ENCODE peak calls at places on chromosomes 6 and 20, in seven cellular contexts. One of them, this sample, is unnamed.

GRCh38 chr6:85450578-85450884 is 648 bp downstream of the NT5E start:
- DNase-seq in endothelial cell of umbilical vein: no peak
- DNase-seq in thyroid gland: no peak
- DNase-seq in adrenal gland: no peak
- DNase-seq in A549: no peak
- DNase-seq in HepG2: no peak
- DNase-seq in stomach: no peak
- DNase-seq in this sample: no peak

GRCh38 chr20:38181971-38182370 is 16.9 kb upstream of the TGM2 start:
- DNase-seq in adrenal gland: no peak
- DNase-seq in HepG2: no peak
- DNase-seq in A549: no peak
- DNase-seq in endothelial cell of umbilical vein: no peak
- DNase-seq in thyroid gland: no peak
- DNase-seq in stomach: no peak
- DNase-seq in this sample: no peak

GRCh38 chr6:79413562-79414002 is 123.6 kb downstream of the LCA5 start:
- DNase-seq in thyroid gland: no peak
- DNase-seq in A549: no peak
- DNase-seq in adrenal gland: no peak
- DNase-seq in HepG2: no peak
- DNase-seq in endothelial cell of umbilical vein: no peak
- DNase-seq in stomach: no peak
- DNase-seq in this sample: no peak

GRCh38 chr6:14734416-14735340 is 511.2 kb upstream of the JARID2 start:
- DNase-seq in endothelial cell of umbilical vein: no peak
- DNase-seq in adrenal gland: peak
- DNase-seq in HepG2: no peak
- DNase-seq in stomach: no peak
- DNase-seq in thyroid gland: no peak
- DNase-seq in A549: no peak
- DNase-seq in this sample: peak

GRCh38 chr6:6230286-6230685 is 90.2 kb downstream of the F13A1 start:
- DNase-seq in A549: no peak
- DNase-seq in endothelial cell of umbilical vein: no peak
- DNase-seq in adrenal gland: no peak
- DNase-seq in thyroid gland: peak
- DNase-seq in stomach: peak
- DNase-seq in HepG2: peak
- DNase-seq in this sample: no peak

GRCh38 chr20:53220482-53221307 is 248.5 kb downstream of the TSHZ2 start:
- DNase-seq in stomach: no peak
- DNase-seq in adrenal gland: no peak
- DNase-seq in HepG2: no peak
- DNase-seq in endothelial cell of umbilical vein: no peak
- DNase-seq in thyroid gland: no peak
- DNase-seq in A549: no peak
- DNase-seq in this sample: no peak

GRCh38 chr6:82330171-82330804 is 33.3 kb upstream of the TPBG start:
- DNase-seq in stomach: no peak
- DNase-seq in endothelial cell of umbilical vein: no peak
- DNase-seq in thyroid gland: no peak
- DNase-seq in adrenal gland: no peak
- DNase-seq in A549: no peak
- DNase-seq in HepG2: no peak
- DNase-seq in this sample: no peak

GRCh38 chr6:41497994-41498393 is 48.2 kb upstream of the FOXP4 start:
- DNase-seq in adrenal gland: no peak
- DNase-seq in thyroid gland: no peak
- DNase-seq in stomach: no peak
- DNase-seq in A549: no peak
- DNase-seq in endothelial cell of umbilical vein: no peak
- DNase-seq in HepG2: no peak
- DNase-seq in this sample: no peak

GRCh38 chr6:135219346-135219745 is 38.2 kb downstream of the MYB start:
- DNase-seq in thyroid gland: no peak
- DNase-seq in adrenal gland: no peak
- DNase-seq in stomach: no peak
- DNase-seq in A549: no peak
- DNase-seq in HepG2: no peak
- DNase-seq in endothelial cell of umbilical vein: no peak
- DNase-seq in this sample: no peak
- TF ChIP-seq POLR2A in thyroid gland: no peak
- TF ChIP-seq POLR2A in adrenal gland: no peak
- TF ChIP-seq POLR2A in stomach: no peak
- TF ChIP-seq POLR2A in A549: no peak
- TF ChIP-seq POLR2A in HepG2: no peak
- TF ChIP-seq POLR2A in endothelial cell of umbilical vein: no peak
- TF ChIP-seq POLR2A in this sample: no peak

GRCh38 chr6:144063246-144063743 is 32.1 kb downstream of the SF3B5 start:
- DNase-seq in HepG2: no peak
- DNase-seq in endothelial cell of umbilical vein: no peak
- DNase-seq in thyroid gland: peak
- DNase-seq in adrenal gland: peak
- DNase-seq in stomach: no peak
- DNase-seq in A549: no peak
- DNase-seq in this sample: peak

GRCh38 chr6:144064402-144064830 is 31.0 kb downstream of the SF3B5 start:
- DNase-seq in adrenal gland: peak
- DNase-seq in A549: no peak
- DNase-seq in HepG2: no peak
- DNase-seq in endothelial cell of umbilical vein: no peak
- DNase-seq in stomach: peak
- DNase-seq in thyroid gland: no peak
- DNase-seq in this sample: peak

GRCh38 chr6:144064831-144065668 is 30.3 kb downstream of the SF3B5 start:
- DNase-seq in A549: no peak
- DNase-seq in HepG2: no peak
- DNase-seq in thyroid gland: no peak
- DNase-seq in adrenal gland: no peak
- DNase-seq in stomach: no peak
- DNase-seq in endothelial cell of umbilical vein: peak
- DNase-seq in this sample: peak

GRCh38 chr6:144062757-144063156 is 32.6 kb downstream of the SF3B5 start:
- DNase-seq in HepG2: no peak
- DNase-seq in A549: no peak
- DNase-seq in stomach: no peak
- DNase-seq in adrenal gland: no peak
- DNase-seq in thyroid gland: no peak
- DNase-seq in endothelial cell of umbilical vein: no peak
- DNase-seq in this sample: peak

DNA sequence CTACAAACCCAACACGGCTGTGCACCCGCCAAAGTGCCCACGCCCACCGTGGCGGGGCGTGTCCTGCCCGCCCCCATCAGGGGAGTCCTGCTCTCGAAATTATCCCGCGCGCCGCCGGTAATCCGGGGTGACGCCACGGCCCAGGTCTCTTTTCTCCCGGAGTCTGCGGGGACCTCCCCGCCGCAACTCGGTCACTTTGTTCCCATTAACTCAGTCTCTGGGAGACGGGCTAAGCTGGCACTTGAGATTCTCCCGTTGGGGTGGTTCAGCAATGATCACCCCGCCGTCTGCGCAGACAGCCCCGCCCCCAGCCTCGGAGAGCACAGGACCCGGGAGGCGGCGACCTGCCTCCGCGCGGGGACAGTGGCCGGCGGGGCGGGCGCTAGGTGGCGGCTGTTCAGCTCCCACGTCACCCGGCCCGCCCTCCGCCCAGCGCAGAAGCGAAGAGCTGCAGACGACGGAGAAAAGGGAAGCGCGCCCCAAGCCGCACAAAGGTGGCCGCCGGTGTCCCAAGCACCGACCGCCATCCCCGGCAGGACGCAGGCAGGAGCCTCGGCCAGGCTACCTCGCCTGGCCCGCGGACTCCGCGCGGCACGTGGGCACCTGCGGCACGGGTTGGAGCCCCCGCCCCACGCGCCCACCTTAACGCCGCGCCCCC is 31.5 kb downstream of the SF3B5 start:
- DNase-seq in HepG2: peak
- DNase-seq in stomach: peak
- DNase-seq in A549: peak
- DNase-seq in adrenal gland: peak
- DNase-seq in thyroid gland: peak
- DNase-seq in endothelial cell of umbilical vein: peak
- DNase-seq in this sample: peak
- TF ChIP-seq POLR2A in HepG2: no peak
- TF ChIP-seq POLR2A in stomach: no peak
- TF ChIP-seq POLR2A in A549: no peak
- TF ChIP-seq POLR2A in adrenal gland: peak
- TF ChIP-seq POLR2A in thyroid gland: no peak
- TF ChIP-seq POLR2A in endothelial cell of umbilical vein: no peak
- TF ChIP-seq POLR2A in this sample: peak

DNA sequence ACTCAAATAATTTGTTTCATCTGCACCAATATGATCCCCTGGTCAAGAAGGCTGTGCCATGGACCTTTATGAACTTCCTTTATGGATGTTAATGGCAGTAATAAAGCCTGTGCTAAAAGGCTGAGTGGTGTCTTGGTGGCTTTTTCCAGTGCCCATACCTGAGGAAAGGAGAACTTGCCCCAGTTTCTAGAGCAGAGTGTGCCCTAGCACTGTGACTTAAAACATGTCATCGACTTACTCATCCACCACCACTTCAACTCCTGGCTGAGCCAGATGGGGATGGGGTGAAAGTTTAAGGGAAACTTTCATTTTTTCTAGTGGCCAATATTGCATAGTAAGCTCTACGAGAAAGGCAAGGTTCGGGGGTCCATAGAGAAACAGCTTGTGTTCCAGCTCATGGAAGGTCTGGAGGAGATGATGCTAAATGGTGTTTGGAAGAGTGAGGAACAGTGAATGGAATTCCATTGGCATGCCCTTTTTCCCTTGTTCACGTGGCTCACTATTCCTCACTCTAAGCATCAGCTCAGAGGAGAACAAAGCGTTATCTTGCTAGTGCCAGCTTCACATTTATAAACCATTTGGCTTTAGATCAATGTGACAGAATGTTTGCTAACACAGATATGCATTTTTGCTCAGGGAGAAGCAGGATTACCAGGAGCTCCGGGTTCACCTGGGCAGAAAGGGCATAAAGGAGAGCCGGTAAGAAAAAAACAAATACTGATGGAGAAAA is 71.2 kb downstream of the COL19A1 start:
- DNase-seq in endothelial cell of umbilical vein: no peak
- DNase-seq in A549: no peak
- DNase-seq in thyroid gland: no peak
- DNase-seq in adrenal gland: no peak
- DNase-seq in HepG2: no peak
- DNase-seq in stomach: no peak
- DNase-seq in this sample: no peak
- TF ChIP-seq POLR2A in endothelial cell of umbilical vein: no peak
- TF ChIP-seq POLR2A in A549: no peak
- TF ChIP-seq POLR2A in thyroid gland: no peak
- TF ChIP-seq POLR2A in adrenal gland: no peak
- TF ChIP-seq POLR2A in HepG2: no peak
- TF ChIP-seq POLR2A in stomach: no peak
- TF ChIP-seq POLR2A in this sample: no peak

GRCh38 chr20:18795366-18795765 is 18.2 kb upstream of the SCP2D1 start:
- DNase-seq in adrenal gland: no peak
- DNase-seq in HepG2: no peak
- DNase-seq in thyroid gland: no peak
- DNase-seq in A549: no peak
- DNase-seq in endothelial cell of umbilical vein: no peak
- DNase-seq in stomach: no peak
- DNase-seq in this sample: no peak

GRCh38 chr20:18796282-18796833 is 17.2 kb upstream of the SCP2D1 start:
- DNase-seq in thyroid gland: no peak
- DNase-seq in endothelial cell of umbilical vein: no peak
- DNase-seq in HepG2: no peak
- DNase-seq in adrenal gland: no peak
- DNase-seq in stomach: no peak
- DNase-seq in A549: no peak
- DNase-seq in this sample: no peak

GRCh38 chr20:18794428-18794787 is 19.2 kb upstream of the SCP2D1 start:
- DNase-seq in thyroid gland: no peak
- DNase-seq in A549: no peak
- DNase-seq in adrenal gland: no peak
- DNase-seq in endothelial cell of umbilical vein: no peak
- DNase-seq in HepG2: no peak
- DNase-seq in stomach: no peak
- DNase-seq in this sample: no peak

GRCh38 chr20:18790787-18791186 is 22.8 kb upstream of the SCP2D1 start:
- DNase-seq in thyroid gland: no peak
- DNase-seq in adrenal gland: no peak
- DNase-seq in HepG2: no peak
- DNase-seq in A549: no peak
- DNase-seq in endothelial cell of umbilical vein: no peak
- DNase-seq in stomach: no peak
- DNase-seq in this sample: no peak

DNA sequence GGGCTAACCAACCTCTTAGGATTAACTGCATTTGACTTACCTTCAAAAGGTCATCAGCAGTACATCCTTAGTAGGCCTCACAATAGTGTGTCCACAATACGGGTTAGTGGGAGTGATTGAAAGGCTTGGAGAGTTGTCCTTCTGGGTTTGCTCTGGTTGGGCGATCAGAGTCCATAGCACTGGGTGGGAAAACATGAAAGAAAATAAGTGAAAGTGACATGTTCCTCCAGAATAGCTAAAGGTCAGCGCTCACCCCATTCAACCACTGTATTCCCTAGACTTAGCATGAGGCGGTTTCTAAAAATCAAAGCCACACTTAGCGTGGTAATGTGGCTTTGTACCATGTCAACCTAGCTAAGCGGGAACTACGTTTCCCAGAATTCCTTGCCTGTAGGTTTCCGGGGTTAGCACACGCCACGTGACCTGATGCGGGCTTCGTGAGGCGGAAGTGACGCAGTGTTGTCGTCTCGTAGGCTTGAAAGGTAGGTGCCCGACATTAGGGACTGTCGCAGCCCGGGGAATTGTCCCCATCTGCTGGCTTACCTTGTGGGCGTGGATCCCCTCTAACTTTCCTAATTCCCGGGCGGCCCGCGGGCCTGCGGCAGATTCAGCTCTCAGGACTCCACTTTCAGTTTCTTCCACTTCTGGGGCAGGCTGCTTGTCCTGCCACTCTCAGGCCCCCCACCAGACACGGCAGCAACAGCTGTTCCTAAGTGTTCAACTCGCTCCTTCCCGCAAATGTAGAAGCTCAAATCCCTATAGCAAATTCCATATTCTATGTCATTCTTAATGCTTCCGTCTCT is 19.8 kb upstream of the SCP2D1 start:
- DNase-seq in thyroid gland: peak
- DNase-seq in endothelial cell of umbilical vein: peak
- DNase-seq in HepG2: peak
- DNase-seq in stomach: peak
- DNase-seq in A549: peak
- DNase-seq in adrenal gland: peak
- DNase-seq in this sample: peak
- TF ChIP-seq POLR2A in thyroid gland: no peak
- TF ChIP-seq POLR2A in endothelial cell of umbilical vein: peak
- TF ChIP-seq POLR2A in HepG2: peak
- TF ChIP-seq POLR2A in stomach: no peak
- TF ChIP-seq POLR2A in A549: peak
- TF ChIP-seq POLR2A in adrenal gland: peak
- TF ChIP-seq POLR2A in this sample: peak

GRCh38 chr6:108667984-108668383 is 107.3 kb downstream of the FOXO3 start:
- DNase-seq in A549: no peak
- DNase-seq in HepG2: no peak
- DNase-seq in stomach: no peak
- DNase-seq in thyroid gland: peak
- DNase-seq in adrenal gland: no peak
- DNase-seq in endothelial cell of umbilical vein: no peak
- DNase-seq in this sample: no peak
- TF ChIP-seq POLR2A in A549: no peak
- TF ChIP-seq POLR2A in HepG2: no peak
- TF ChIP-seq POLR2A in stomach: no peak
- TF ChIP-seq POLR2A in thyroid gland: no peak
- TF ChIP-seq POLR2A in adrenal gland: no peak
- TF ChIP-seq POLR2A in endothelial cell of umbilical vein: no peak
- TF ChIP-seq POLR2A in this sample: no peak